ENCODE peak calls at places on chromosomes 13 and 19, in five cellular contexts. H is globus pallidus, S is tibial nerve, W is iPS-NIHi11, X is endodermal cell. T is an unnamed sample.

GRCh38 chr19:36939153-36939552 is 23.0 kb downstream of the ZNF568 start:
- DNase-seq in H (no peak), W (peak; percentile 16), S (no peak), X (no peak), T (no peak)

GRCh38 chr19:10756791-10757190 is 38.9 kb downstream of the DNM2 start:
- DNase-seq in W (no peak), H (no peak), X (no peak), S (no peak), T (no peak)

GRCh38 chr13:99018418-99019180 is 40.7 kb upstream of the DOCK9 start:
- DNase-seq in S (no peak), X (no peak), W (no peak), H (no peak), T (no peak)

GRCh38 chr13:93174260-93174659 is 52.3 kb upstream of the GPC6 start:
- DNase-seq in S (no peak), X (no peak), W (no peak), H (no peak), T (no peak)

GRCh38 chr13:113631341-113632095 is 26.5 kb downstream of the ATP4B start:
- DNase-seq in X (no peak), S (no peak), W (no peak), H (no peak), T (no peak)

GRCh38 chr19:48249502-48250014 is 6.2 kb downstream of the CARD8 start:
- DNase-seq in H (peak; percentile 45), X (no peak), S (no peak), W (no peak), T (peak; percentile 76)

GRCh38 chr13:31207630-31208549 is 8.1 kb downstream of the B3GLCT start:
- DNase-seq in H (no peak), W (no peak), S (no peak), X (no peak), T (no peak)

GRCh38 chr13:83184819-83185218 is 697.5 kb downstream of the SLITRK1 start:
- DNase-seq in S (no peak), X (no peak), W (no peak), H (no peak), T (no peak)

GRCh38 chr13:30464496-30465351 is 1.0 kb downstream of the HMGB1 start:
- DNase-seq in H (peak; percentile 84), S (peak; percentile 50), X (peak; percentile 82), W (peak; percentile 69), T (peak; percentile 75)

GRCh38 chr19:48858984-48859710 is 9.3 kb downstream of the PLEKHA4 start:
- DNase-seq in X (peak; percentile 68), W (peak; percentile 75), H (no peak), S (no peak), T (peak; percentile 29)

T was measured in pons.